ENCODE peak calls at places on chromosome 16, in four cellular contexts. One of them, this sample, is unnamed.

GRCh38 chr16:51431517-51432241 is 280.6 kb upstream of the SALL1 start:
- DNase-seq in bronchial epithelial cell: peak; percentile 89
- DNase-seq in lung: no peak
- DNase-seq in heart right ventricle: no peak
- DNase-seq in this sample: no peak

GRCh38 chr16:9996191-9996590 is 186.0 kb downstream of the GRIN2A start:
- DNase-seq in bronchial epithelial cell: no peak
- DNase-seq in heart right ventricle: no peak
- DNase-seq in lung: no peak
- DNase-seq in this sample: no peak

GRCh38 chr16:19555938-19556778 is 655 bp downstream of the VPS35L start:
- DNase-seq in bronchial epithelial cell: peak; percentile 24
- DNase-seq in heart right ventricle: no peak
- DNase-seq in lung: no peak
- DNase-seq in this sample: no peak

GRCh38 chr16:83813818-83814653 is 6.3 kb downstream of the HSBP1 start:
- DNase-seq in bronchial epithelial cell: peak; percentile 69
- DNase-seq in heart right ventricle: peak; percentile 19
- DNase-seq in lung: no peak
- DNase-seq in this sample: no peak

GRCh38 chr16:29806096-29806579 is at the start of gene MAZ:
- DNase-seq in heart right ventricle: no peak
- DNase-seq in lung: no peak
- DNase-seq in bronchial epithelial cell: peak; percentile 72
- DNase-seq in this sample: no peak

GRCh38 chr16:66580605-66581209 is 1.4 kb downstream of the CMTM2 start:
- DNase-seq in lung: no peak
- DNase-seq in heart right ventricle: no peak
- DNase-seq in bronchial epithelial cell: peak; percentile 82
- DNase-seq in this sample: no peak

GRCh38 chr16:2527784-2528100 is 3.5 kb downstream of the CEMP1 start:
- DNase-seq in bronchial epithelial cell: no peak
- DNase-seq in heart right ventricle: no peak
- DNase-seq in lung: no peak
- DNase-seq in this sample: no peak

GRCh38 chr16:20315764-20316163 is 11.5 kb downstream of the GP2 start:
- DNase-seq in heart right ventricle: no peak
- DNase-seq in bronchial epithelial cell: no peak
- DNase-seq in lung: no peak
- DNase-seq in this sample: no peak

GRCh38 chr16:76943936-76944335 is 247.1 kb upstream of the MON1B start:
- DNase-seq in heart right ventricle: no peak
- DNase-seq in lung: no peak
- DNase-seq in bronchial epithelial cell: no peak
- DNase-seq in this sample: no peak

GRCh38 chr16:87723224-87723619 is 42.6 kb downstream of the KLHDC4 start:
- DNase-seq in lung: peak; percentile 43
- DNase-seq in bronchial epithelial cell: peak; percentile 28
- DNase-seq in heart right ventricle: peak; percentile 50
- DNase-seq in this sample: no peak

GRCh38 chr16:48499822-48500440 is 110.0 kb downstream of the N4BP1 start:
- DNase-seq in bronchial epithelial cell: peak; percentile 85
- DNase-seq in lung: no peak
- DNase-seq in heart right ventricle: no peak
- DNase-seq in this sample: no peak

GRCh38 chr16:73365010-73365409 is 317.1 kb upstream of the ZFHX3 start:
- DNase-seq in heart right ventricle: peak; percentile 23
- DNase-seq in lung: no peak
- DNase-seq in bronchial epithelial cell: no peak
- DNase-seq in this sample: no peak

GRCh38 chr16:4290236-4290830 is 17.5 kb upstream of the TFAP4 start:
- DNase-seq in heart right ventricle: no peak
- DNase-seq in lung: peak; percentile 80
- DNase-seq in bronchial epithelial cell: peak; percentile 95
- DNase-seq in this sample: no peak

GRCh38 chr16:79776243-79776884 is 175.8 kb upstream of the MAF start:
- DNase-seq in heart right ventricle: peak; percentile 23
- DNase-seq in lung: peak; percentile 32
- DNase-seq in bronchial epithelial cell: peak; percentile 38
- DNase-seq in this sample: no peak

GRCh38 chr16:68995011-68995504 is 110.4 kb upstream of the HAS3 start:
- DNase-seq in heart right ventricle: no peak
- DNase-seq in bronchial epithelial cell: peak; percentile 100
- DNase-seq in lung: no peak
- DNase-seq in this sample: no peak

GRCh38 chr16:9054460-9054859 is 37.0 kb upstream of the HAPSTR1 start:
- DNase-seq in lung: no peak
- DNase-seq in heart right ventricle: no peak
- DNase-seq in bronchial epithelial cell: peak; percentile 64
- DNase-seq in this sample: no peak

GRCh38 chr16:88914750-88915368 is 48.4 kb upstream of the PABPN1L start:
- DNase-seq in heart right ventricle: peak; percentile 60
- DNase-seq in lung: no peak
- DNase-seq in bronchial epithelial cell: no peak
- DNase-seq in this sample: no peak

GRCh38 chr16:9787717-9788116 is 394.5 kb downstream of the GRIN2A start:
- DNase-seq in heart right ventricle: no peak
- DNase-seq in lung: no peak
- DNase-seq in bronchial epithelial cell: no peak
- DNase-seq in this sample: no peak

GRCh38 chr16:89697161-89697615 is 4.3 kb downstream of the SPATA2L start:
- DNase-seq in heart right ventricle: no peak
- DNase-seq in bronchial epithelial cell: no peak
- DNase-seq in lung: no peak
- DNase-seq in this sample: no peak

GRCh38 chr16:1526608-1527555 is 6.6 kb upstream of the TMEM204 start:
- DNase-seq in heart right ventricle: peak; percentile 13
- DNase-seq in lung: no peak
- DNase-seq in bronchial epithelial cell: no peak
- DNase-seq in this sample: no peak

GRCh38 chr16:3789375-3790067 is 72.2 kb upstream of the TRAP1 start:
- DNase-seq in bronchial epithelial cell: no peak
- DNase-seq in heart right ventricle: no peak
- DNase-seq in lung: no peak
- DNase-seq in this sample: no peak

GRCh38 chr16:85486256-85486915 is 126.7 kb upstream of the GSE1 start:
- DNase-seq in bronchial epithelial cell: no peak
- DNase-seq in heart right ventricle: no peak
- DNase-seq in lung: no peak
- DNase-seq in this sample: no peak
- TF ChIP-seq CTCF in bronchial epithelial cell: no peak
- TF ChIP-seq CTCF in heart right ventricle: no peak
- TF ChIP-seq CTCF in lung: no peak
- TF ChIP-seq CTCF in this sample: no peak

GRCh38 chr16:50388491-50388890 is 19.7 kb upstream of the BRD7 start:
- DNase-seq in bronchial epithelial cell: no peak
- DNase-seq in lung: no peak
- DNase-seq in heart right ventricle: no peak
- DNase-seq in this sample: no peak
- TF ChIP-seq CTCF in bronchial epithelial cell: no peak
- TF ChIP-seq CTCF in lung: no peak
- TF ChIP-seq CTCF in heart right ventricle: no peak
- TF ChIP-seq CTCF in this sample: no peak

GRCh38 chr16:57411362-57411976 is 6.9 kb downstream of the CCL17 start:
- DNase-seq in heart right ventricle: no peak
- DNase-seq in bronchial epithelial cell: no peak
- DNase-seq in lung: no peak
- DNase-seq in this sample: no peak
- TF ChIP-seq CTCF in heart right ventricle: no peak
- TF ChIP-seq CTCF in bronchial epithelial cell: no peak
- TF ChIP-seq CTCF in lung: no peak
- TF ChIP-seq CTCF in this sample: no peak

DNA sequence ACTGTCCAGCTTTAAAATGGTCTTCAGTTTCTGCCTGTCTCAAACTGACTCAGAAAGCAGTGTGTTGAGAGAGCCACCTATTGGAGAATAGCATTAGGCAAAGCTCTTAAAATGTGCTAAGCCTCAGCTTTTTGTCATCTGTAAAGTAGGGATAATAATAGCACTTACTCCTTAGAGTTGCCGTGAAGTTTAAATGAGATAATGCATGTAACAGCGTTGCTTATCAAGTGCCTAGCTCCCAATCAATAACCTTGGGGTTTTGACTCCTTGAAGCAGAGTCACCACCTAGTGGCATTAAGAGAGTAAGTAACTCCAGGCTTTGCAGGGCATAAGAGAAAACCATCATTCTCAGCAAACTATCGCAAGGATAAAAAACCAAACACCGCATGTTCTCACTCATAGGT is 163.3 kb downstream of the HS3ST2 start:
- DNase-seq in heart right ventricle: no peak
- DNase-seq in bronchial epithelial cell: peak; percentile 26
- DNase-seq in lung: no peak
- DNase-seq in this sample: no peak
- TF ChIP-seq CTCF in heart right ventricle: no peak
- TF ChIP-seq CTCF in bronchial epithelial cell: peak; percentile 39
- TF ChIP-seq CTCF in lung: no peak
- TF ChIP-seq CTCF in this sample: no peak

DNA sequence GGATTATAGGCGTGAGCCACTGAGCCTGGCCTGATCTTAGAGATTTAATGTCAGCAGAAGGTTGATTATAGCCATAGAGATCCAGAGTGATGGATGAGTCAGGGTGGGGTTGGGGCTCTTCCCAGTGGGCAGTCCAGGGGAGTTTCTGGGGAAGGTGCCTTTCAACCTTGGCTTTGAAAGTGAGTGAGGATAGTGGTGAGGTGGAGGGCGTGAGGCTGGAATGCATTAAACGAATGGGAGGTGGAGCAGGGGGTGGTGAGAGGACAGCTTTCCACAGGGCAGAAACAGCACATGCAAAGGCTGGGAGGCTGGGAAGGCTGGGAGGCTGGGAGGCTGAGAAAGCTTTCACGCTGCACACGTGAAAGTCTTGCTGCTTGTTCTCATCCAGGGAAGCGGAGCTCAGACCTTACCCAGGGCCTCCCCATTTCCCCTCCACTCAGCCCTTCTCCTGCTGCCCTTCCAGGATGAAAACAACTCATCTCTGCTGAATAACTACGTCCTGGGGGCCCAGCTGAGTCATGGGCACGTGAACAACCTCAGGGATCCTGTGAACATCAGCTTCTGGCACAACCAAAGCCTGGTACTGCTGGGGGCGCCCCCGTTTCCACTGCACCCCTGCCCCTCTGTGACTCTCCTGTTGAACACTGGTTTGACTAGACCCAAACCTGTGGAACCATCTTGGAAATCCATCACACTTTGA is 22.3 kb downstream of the ADGRG5 start:
- DNase-seq in bronchial epithelial cell: peak; percentile 15
- DNase-seq in heart right ventricle: no peak
- DNase-seq in lung: no peak
- DNase-seq in this sample: peak; percentile 68
- TF ChIP-seq CTCF in bronchial epithelial cell: no peak
- TF ChIP-seq CTCF in heart right ventricle: no peak
- TF ChIP-seq CTCF in lung: no peak
- TF ChIP-seq CTCF in this sample: no peak

GRCh38 chr16:70578035-70578434 is 54.4 kb downstream of the SF3B3 start:
- DNase-seq in lung: no peak
- DNase-seq in bronchial epithelial cell: no peak
- DNase-seq in heart right ventricle: no peak
- DNase-seq in this sample: no peak

GRCh38 chr16:70586731-70587130 is 59.6 kb upstream of the IL34 start:
- DNase-seq in bronchial epithelial cell: no peak
- DNase-seq in lung: no peak
- DNase-seq in heart right ventricle: no peak
- DNase-seq in this sample: no peak

GRCh38 chr16:70579648-70580630 is 56.3 kb downstream of the SF3B3 start:
- DNase-seq in lung: no peak
- DNase-seq in bronchial epithelial cell: no peak
- DNase-seq in heart right ventricle: peak; percentile 63
- DNase-seq in this sample: no peak

GRCh38 chr16:70579248-70579647 is 55.6 kb downstream of the SF3B3 start:
- DNase-seq in heart right ventricle: no peak
- DNase-seq in lung: no peak
- DNase-seq in bronchial epithelial cell: no peak
- DNase-seq in this sample: no peak

GRCh38 chr16:70582280-70582978 is 58.8 kb downstream of the SF3B3 start:
- DNase-seq in bronchial epithelial cell: no peak
- DNase-seq in heart right ventricle: no peak
- DNase-seq in lung: no peak
- DNase-seq in this sample: no peak
- TF ChIP-seq CTCF in bronchial epithelial cell: peak; percentile 12
- TF ChIP-seq CTCF in heart right ventricle: no peak
- TF ChIP-seq CTCF in lung: no peak
- TF ChIP-seq CTCF in this sample: peak; percentile 18

GRCh38 chr16:31128711-31129567 is 6.6 kb downstream of the PRSS8 start:
- DNase-seq in lung: peak; percentile 84
- DNase-seq in bronchial epithelial cell: peak; percentile 59
- DNase-seq in heart right ventricle: peak; percentile 26
- DNase-seq in this sample: no peak

GRCh38 chr16:31129568-31130335 is 5.8 kb downstream of the PRSS8 start:
- DNase-seq in heart right ventricle: peak; percentile 52
- DNase-seq in lung: peak; percentile 68
- DNase-seq in bronchial epithelial cell: no peak
- DNase-seq in this sample: no peak

GRCh38 chr16:31131416-31131815 is 4.1 kb downstream of the PRSS8 start:
- DNase-seq in bronchial epithelial cell: no peak
- DNase-seq in heart right ventricle: no peak
- DNase-seq in lung: no peak
- DNase-seq in this sample: no peak

GRCh38 chr16:31130899-31131298 is 4.6 kb downstream of the PRSS8 start:
- DNase-seq in bronchial epithelial cell: peak; percentile 82
- DNase-seq in lung: peak; percentile 91
- DNase-seq in heart right ventricle: no peak
- DNase-seq in this sample: no peak

DNA sequence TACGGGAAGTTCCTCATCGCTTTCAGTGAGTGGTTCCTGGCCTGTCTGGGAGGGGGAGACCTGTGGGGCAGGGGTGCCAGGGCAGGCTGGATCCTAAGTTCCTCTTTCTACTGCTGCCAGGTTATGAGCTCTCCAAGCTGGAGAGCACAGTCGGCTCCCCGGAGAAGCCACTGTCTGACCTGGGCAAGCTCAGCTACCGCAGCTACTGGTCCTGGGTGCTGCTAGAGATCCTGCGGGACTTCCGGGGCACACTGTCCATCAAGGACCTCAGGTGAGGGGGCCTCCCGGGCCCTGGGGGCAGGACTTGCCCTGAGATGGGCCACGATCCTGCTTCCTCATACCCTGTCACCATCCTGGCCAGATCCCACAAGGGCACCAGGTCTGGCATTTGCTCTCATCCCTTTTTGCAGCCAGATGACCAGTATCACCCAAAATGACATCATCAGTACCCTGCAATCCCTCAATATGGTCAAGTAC is 5.2 kb downstream of the PRSS8 start:
- DNase-seq in bronchial epithelial cell: no peak
- DNase-seq in heart right ventricle: peak; percentile 23
- DNase-seq in lung: no peak
- DNase-seq in this sample: no peak
- TF ChIP-seq CTCF in bronchial epithelial cell: no peak
- TF ChIP-seq CTCF in heart right ventricle: no peak
- TF ChIP-seq CTCF in lung: no peak
- TF ChIP-seq CTCF in this sample: no peak